ENCODE peak calls at places on chromosome 20, in five cellular contexts. Q, F, H, L and M are unnamed samples.

GRCh38 chr20:64222273-64222672 is 33.3 kb upstream of the PCMTD2 start:
- DNase-seq in Q (no peak), F (peak; percentile 27), H (peak; percentile 25), L (no peak), M (no peak)

GRCh38 chr20:39879296-39879695 is 809.7 kb downstream of the MAFB start:
- DNase-seq in Q (no peak), F (no peak), H (peak; percentile 51), L (no peak), M (no peak)

GRCh38 chr20:35561671-35562070 is 19.8 kb downstream of the ERGIC3 start:
- DNase-seq in Q (no peak), F (no peak), H (no peak), L (no peak), M (no peak)

GRCh38 chr20:59825944-59826759 is 107.3 kb downstream of the SYCP2 start:
- DNase-seq in Q (peak; percentile 85), F (peak; percentile 72), H (no peak), L (no peak), M (no peak)

GRCh38 chr20:12970372-12970821 is 38.4 kb upstream of the SPTLC3 start:
- DNase-seq in Q (no peak), F (peak; percentile 60), H (peak; percentile 16), L (peak; percentile 6), M (no peak)

GRCh38 chr20:12966468-12967085 is 42.2 kb upstream of the SPTLC3 start:
- DNase-seq in Q (no peak), F (peak; percentile 60), H (peak; percentile 26), L (no peak), M (no peak)

GRCh38 chr20:62232194-62232593 is 6.1 kb upstream of the OSBPL2 start:
- DNase-seq in Q (no peak), F (no peak), H (no peak), L (no peak), M (no peak)

GRCh38 chr20:25273541-25274358 is 25.9 kb downstream of the PYGB start:
- DNase-seq in Q (peak; percentile 80), F (no peak), H (no peak), L (no peak), M (no peak)

GRCh38 chr20:58393299-58393698 is 4.3 kb downstream of the VAPB start:
- DNase-seq in Q (no peak), F (no peak), H (peak; percentile 48), L (no peak), M (no peak)

GRCh38 chr20:45489083-45489531 is 19.6 kb downstream of the WFDC2 start:
- DNase-seq in Q (no peak), F (no peak), H (peak; percentile 5), L (no peak), M (no peak)

GRCh38 chr20:64145458-64146300 is 18.6 kb upstream of the MYT1 start:
- DNase-seq in Q (peak; percentile 76), F (no peak), H (no peak), L (no peak), M (no peak)

GRCh38 chr20:49701313-49701731 is 12.4 kb downstream of the B4GALT5 start:
- DNase-seq in Q (no peak), F (no peak), H (no peak), L (no peak), M (no peak)
- H3K4me3 ChIP-seq in Q (no peak overlapping the region), F (no peak overlapping the region), H (no peak overlapping the region), L (no peak overlapping the region), M (no peak overlapping the region)

DNA sequence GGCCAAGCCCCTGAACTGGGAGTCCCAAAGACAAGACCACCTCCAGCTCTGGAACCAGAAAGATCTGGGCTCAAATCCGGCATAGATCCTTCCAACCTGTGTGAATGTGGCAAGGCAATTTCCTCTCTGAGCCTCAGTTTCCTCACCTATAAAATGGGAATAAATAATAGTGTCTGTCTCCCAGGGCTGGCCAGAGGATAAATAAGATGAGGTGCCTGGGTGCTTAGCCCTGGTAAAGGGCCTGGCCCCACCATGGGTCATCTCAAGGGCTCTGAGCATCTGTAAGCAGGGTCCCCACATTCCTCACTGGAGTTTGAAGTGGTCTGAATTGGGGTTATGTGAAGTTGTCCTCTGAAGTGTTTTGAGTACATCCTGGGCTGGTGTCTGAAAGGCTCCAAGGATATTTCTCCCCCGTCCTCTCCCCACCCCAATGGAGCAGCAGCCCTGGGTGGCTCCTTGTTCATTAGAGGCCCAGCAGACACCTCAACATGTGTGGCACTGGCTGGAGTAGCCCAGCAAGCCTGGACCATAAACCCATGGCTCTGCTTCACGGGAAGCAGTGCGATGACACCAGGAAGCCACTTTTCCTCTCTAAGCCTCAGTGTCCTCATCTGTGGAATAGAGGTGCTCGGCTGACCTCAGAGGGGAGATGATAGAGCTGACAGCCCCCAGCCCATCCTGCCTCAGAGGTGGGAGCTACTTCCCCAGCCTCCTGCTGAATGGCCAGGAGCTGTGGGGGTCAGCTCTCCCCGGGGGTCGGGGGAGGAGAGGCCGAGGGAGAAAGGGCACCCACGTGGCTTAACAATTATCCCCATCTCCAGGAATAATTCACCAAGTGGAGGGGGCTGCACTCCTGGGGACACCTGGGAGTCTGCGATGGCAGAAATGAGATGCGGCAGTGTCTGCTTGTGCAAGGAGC is 48.0 kb downstream of the HNF4A start:
- DNase-seq in Q (no peak), F (peak; percentile 5), H (no peak), L (no peak), M (no peak)
- H3K4me3 ChIP-seq in Q (no peak overlapping the region), F (peak overlapping the region; percentile 64), H (no peak overlapping the region), L (no peak overlapping the region), M (no peak overlapping the region)

GRCh38 chr20:34024733-34025351 is 31.1 kb downstream of the RALY start:
- DNase-seq in Q (peak; percentile 69), F (no peak), H (no peak), L (no peak), M (no peak)
- H3K4me3 ChIP-seq in Q (no peak overlapping the region), F (no peak overlapping the region), H (no peak overlapping the region), L (no peak overlapping the region), M (no peak overlapping the region)

GRCh38 chr20:47361268-47361665 is 4.8 kb upstream of the ZMYND8 start:
- DNase-seq in Q (no peak), F (no peak), H (no peak), L (no peak), M (no peak)
- H3K4me3 ChIP-seq in Q (no peak overlapping the region), F (no peak overlapping the region), H (no peak overlapping the region), L (no peak overlapping the region), M (no peak overlapping the region)